ENCODE peak calls at places on chromosomes 2 and 18, in nine cellular contexts. T is SK-N-SH, G is ovary, X is A549, K is stomach, Z is suprapubic skin, Y is sigmoid colon, E is tibial nerve, U is HepG2. O is an unnamed sample.

GRCh38 chr18:49185636-49186035 is 234.9 kb upstream of the SMAD7 start:
- DNase-seq in Z (no peak), U (no peak), X (no peak), E (no peak), G (no peak), K (no peak), Y (no peak), T (no peak), O (no peak)

GRCh38 chr18:9711361-9712129 is 3.4 kb downstream of the RAB31 start:
- DNase-seq in K (no peak), U (no peak), G (no peak), T (no peak), X (no peak), Y (peak; percentile 66), Z (no peak), E (no peak), O (no peak)

GRCh38 chr2:152247337-152247695 is 71.8 kb upstream of the STAM2 start:
- DNase-seq in G (no peak), Z (no peak), X (no peak), T (no peak), E (no peak), Y (no peak), U (no peak), K (no peak), O (no peak)

GRCh38 chr2:109663721-109664120 is 49.6 kb downstream of the SOWAHC start:
- DNase-seq in Z (no peak), K (no peak), Y (peak; percentile 83), U (peak; percentile 52), G (no peak), X (no peak), E (no peak), T (peak; percentile 53), O (no peak)

GRCh38 chr18:50410008-50410407 is 35.2 kb downstream of the SKA1 start:
- DNase-seq in X (no peak), Z (no peak), U (no peak), E (no peak), G (no peak), Y (no peak), K (no peak), T (peak; percentile 54), O (no peak)

GRCh38 chr2:26528186-26528585 is 50.3 kb upstream of the OTOF start:
- DNase-seq in X (no peak), E (no peak), Y (peak; percentile 32), T (no peak), U (no peak), K (no peak), G (peak; percentile 8), Z (peak; percentile 30), O (no peak)

GRCh38 chr18:79798999-79799370 is 1.2 kb downstream of the KCNG2 start:
- DNase-seq in G (no peak), X (no peak), U (no peak), Y (no peak), Z (no peak), E (no peak), T (no peak), K (no peak), O (no peak)

GRCh38 chr2:42310007-42310511 is 51.0 kb downstream of the COX7A2L start:
- DNase-seq in G (no peak), K (no peak), U (no peak), T (no peak), Y (no peak), Z (no peak), X (no peak), E (no peak), O (no peak)

DNA sequence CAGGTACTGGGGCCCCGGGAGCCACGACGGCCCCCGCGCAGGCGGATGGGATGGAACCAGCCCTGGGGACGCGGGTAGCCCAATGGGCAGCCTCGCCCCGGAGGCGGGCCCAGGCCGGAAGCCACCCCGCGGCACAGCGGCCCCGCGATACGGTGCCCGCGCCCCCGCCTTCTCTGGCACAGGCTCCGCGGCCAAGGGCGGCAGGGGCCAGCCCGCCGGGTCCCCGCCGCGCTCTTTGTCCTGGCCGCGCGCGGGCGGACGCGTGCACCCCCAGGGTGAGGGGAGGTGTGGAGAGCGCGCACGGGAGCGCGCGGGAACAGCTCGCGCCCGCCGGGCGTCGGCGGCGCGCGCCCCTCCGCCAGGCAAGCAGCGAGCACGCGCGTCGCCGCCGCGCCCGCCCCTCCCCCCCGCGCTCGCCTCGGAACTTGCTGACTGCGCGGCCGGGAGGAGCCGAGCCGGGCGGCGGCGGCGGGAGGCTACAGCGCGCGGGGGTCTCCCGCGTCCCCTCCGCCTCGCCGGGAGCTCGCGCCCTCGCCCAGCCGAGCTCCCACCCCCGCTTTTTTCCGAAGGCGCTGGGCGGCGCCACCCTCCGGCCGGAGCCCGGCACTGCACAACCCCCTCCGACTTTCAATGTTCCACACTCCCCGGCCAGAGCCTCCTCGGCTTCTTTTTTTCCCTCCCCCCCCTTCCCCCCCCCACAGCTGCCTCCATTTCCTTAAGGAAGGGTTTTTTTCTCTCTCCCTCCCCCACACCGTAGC is at the start of gene UBE2E3:
- DNase-seq in U (peak; percentile 67), K (peak; percentile 87), X (peak; percentile 77), T (peak; percentile 93), Y (peak; percentile 88), Z (peak; percentile 88), G (peak; percentile 90), E (peak; percentile 59), O (peak; percentile 54)
- TF ChIP-seq EP300 in U (no peak), K (no peak), X (no peak), T (no peak), Y (no peak), Z (no peak), G (no peak), E (no peak), O (no peak)

GRCh38 chr2:225022188-225022587 is 20.1 kb downstream of the DOCK10 start:
- DNase-seq in T (no peak), U (no peak), G (no peak), E (no peak), K (peak; percentile 50), Y (no peak), X (no peak), Z (no peak), O (no peak)

GRCh38 chr2:225027061-225027762 is 15.1 kb downstream of the DOCK10 start:
- DNase-seq in Z (no peak), X (no peak), E (no peak), K (no peak), U (no peak), G (no peak), T (no peak), Y (no peak), O (no peak)

GRCh38 chr2:225030089-225030653 is 12.1 kb downstream of the DOCK10 start:
- DNase-seq in K (no peak), G (no peak), U (no peak), T (no peak), Z (no peak), Y (no peak), E (no peak), X (no peak), O (no peak)

GRCh38 chr2:225028572-225028971 is 13.7 kb downstream of the DOCK10 start:
- DNase-seq in K (no peak), E (no peak), Y (no peak), X (no peak), G (no peak), T (no peak), U (no peak), Z (no peak), O (no peak)

GRCh38 chr2:225025917-225026571 is 16.2 kb downstream of the DOCK10 start:
- DNase-seq in T (no peak), Y (no peak), Z (no peak), K (no peak), E (no peak), X (peak; percentile 30), G (no peak), U (no peak), O (no peak)
- TF ChIP-seq EP300 in T (no peak), Y (no peak), Z (no peak), K (no peak), E (peak; percentile 33), X (no peak), G (no peak), U (no peak), O (no peak)

GRCh38 chr2:72511906-72512305 is 313.9 kb downstream of the EXOC6B start:
- DNase-seq in T (no peak), K (no peak), G (no peak), Z (no peak), E (no peak), U (no peak), Y (no peak), X (no peak), O (no peak)

GRCh38 chr2:72515696-72516095 is 310.1 kb downstream of the EXOC6B start:
- DNase-seq in G (no peak), T (no peak), K (no peak), Y (no peak), E (no peak), U (no peak), X (no peak), Z (no peak), O (no peak)

GRCh38 chr2:72512376-72512775 is 313.5 kb downstream of the EXOC6B start:
- DNase-seq in U (no peak), G (no peak), E (no peak), T (no peak), K (no peak), Y (no peak), Z (no peak), X (no peak), O (no peak)

DNA sequence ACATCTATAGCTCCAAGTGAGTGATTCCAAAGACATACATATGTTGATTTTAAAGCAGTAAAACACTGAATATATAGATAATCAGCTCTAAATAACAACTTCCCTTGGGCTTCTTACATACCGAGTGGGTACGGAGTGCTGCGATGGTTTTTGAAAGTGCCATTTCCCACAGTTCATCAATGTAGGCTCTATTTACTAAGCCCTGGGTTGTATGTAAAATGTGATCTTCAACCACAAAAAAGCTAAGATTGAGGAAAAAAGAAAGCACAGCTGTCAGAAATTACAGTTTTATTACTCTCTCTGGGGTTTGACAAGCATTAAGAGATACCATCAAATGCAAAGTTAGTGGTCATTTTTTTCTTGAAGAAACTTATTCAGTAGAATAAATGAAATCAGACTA is 312.8 kb downstream of the EXOC6B start:
- DNase-seq in T (no peak), K (no peak), U (no peak), G (no peak), X (no peak), Z (no peak), Y (no peak), E (no peak), O (no peak)
- TF ChIP-seq EP300 in T (no peak), K (no peak), U (no peak), G (no peak), X (no peak), Z (no peak), Y (no peak), E (no peak), O (no peak)

GRCh38 chr2:225456619-225457260 is 57.2 kb downstream of the NYAP2 start:
- DNase-seq in Y (no peak), K (no peak), T (no peak), U (no peak), G (no peak), Z (no peak), X (no peak), E (no peak), O (no peak)

GRCh38 chr2:225454412-225454811 is 54.9 kb downstream of the NYAP2 start:
- DNase-seq in Z (no peak), E (no peak), G (no peak), K (no peak), Y (no peak), U (no peak), T (no peak), X (no peak), O (no peak)

GRCh38 chr2:225458431-225459117 is 59.1 kb downstream of the NYAP2 start:
- DNase-seq in U (no peak), E (no peak), Z (no peak), Y (no peak), K (no peak), X (no peak), G (no peak), T (no peak), O (no peak)

GRCh38 chr2:225457462-225457861 is 58.0 kb downstream of the NYAP2 start:
- DNase-seq in Y (no peak), K (no peak), Z (no peak), E (no peak), X (no peak), G (no peak), U (no peak), T (no peak), O (no peak)

GRCh38 chr2:225452677-225453076 is 53.2 kb downstream of the NYAP2 start:
- DNase-seq in U (no peak), G (no peak), Y (no peak), T (no peak), X (no peak), E (no peak), Z (no peak), K (no peak), O (no peak)
- TF ChIP-seq EP300 in U (no peak), G (no peak), Y (no peak), T (no peak), X (no peak), E (no peak), Z (no peak), K (no peak), O (no peak)